ENCODE peak calls at places on chromosomes 13 and 19, in four cellular contexts. M is A549, H is esophagus squamous epithelium, K is transverse colon. J is an unnamed sample.

GRCh38 chr13:20923272-20923671 is 20.7 kb upstream of the XPO4 start:
- DNase-seq in K (no peak), M (no peak), H (no peak), J (no peak)

GRCh38 chr19:10152100-10152499 is 32.4 kb upstream of the EIF3G start:
- DNase-seq in K (no peak), H (no peak), M (no peak), J (no peak)

GRCh38 chr13:75405976-75406703 is 75.8 kb downstream of the TBC1D4 start:
- DNase-seq in H (no peak), K (no peak), M (no peak), J (no peak)

GRCh38 chr19:19004144-19004543 is 29.2 kb downstream of the SUGP2 start:
- DNase-seq in M (no peak), K (no peak), H (no peak), J (no peak)

GRCh38 chr13:48265217-48265815 is 32.3 kb downstream of the ITM2B start:
- DNase-seq in K (peak), H (no peak), M (no peak), J (no peak)

GRCh38 chr13:33624740-33625139 is 193.2 kb upstream of the RFC3 start:
- DNase-seq in K (no peak), M (no peak), H (no peak), J (no peak)

GRCh38 chr13:85771856-85772255 is 27.4 kb downstream of the SLITRK6 start:
- DNase-seq in M (no peak), K (no peak), H (no peak), J (no peak)

GRCh38 chr13:21853779-21854178 is 182.9 kb downstream of the FGF9 start:
- DNase-seq in M (no peak), K (no peak), H (no peak), J (no peak)

GRCh38 chr13:96960379-96960778 is 33.9 kb downstream of the OXGR1 start:
- DNase-seq in M (no peak), K (no peak), H (no peak), J (no peak)

GRCh38 chr13:36706755-36707154 is 32.9 kb downstream of the SERTM1 start:
- DNase-seq in H (no peak), M (no peak), K (no peak), J (no peak)

GRCh38 chr13:108895220-108895704 is 265.9 kb downstream of the MYO16 start:
- DNase-seq in K (no peak), H (no peak), M (peak), J (no peak)

GRCh38 chr13:55464222-55464621 is 1676.5 kb upstream of the PRR20A start:
- DNase-seq in K (no peak), H (no peak), M (no peak), J (no peak)

GRCh38 chr13:97256343-97256783 is 34.2 kb downstream of the MBNL2 start:
- DNase-seq in M (peak), K (no peak), H (no peak), J (no peak)

GRCh38 chr19:23118400-23118799 is 1.6 kb downstream of the ZNF730 start:
- DNase-seq in K (no peak), M (no peak), H (no peak), J (no peak)

GRCh38 chr19:15173746-15174404 is 26.9 kb downstream of the NOTCH3 start:
- DNase-seq in K (no peak), H (no peak), M (no peak), J (no peak)

GRCh38 chr19:2037676-2038255 is 13.3 kb downstream of the MKNK2 start:
- DNase-seq in M (no peak), H (no peak), K (no peak), J (no peak)

GRCh38 chr19:4452230-4452990 is 5.2 kb downstream of the UBXN6 start:
- DNase-seq in K (no peak), M (no peak), H (no peak), J (no peak)

GRCh38 chr13:35283856-35284255 is 192.6 kb downstream of the MAB21L1 start:
- DNase-seq in H (no peak), M (peak), K (peak), J (no peak)

GRCh38 chr19:50497030-50497420 is 14.0 kb downstream of the JOSD2 start:
- DNase-seq in K (no peak), M (no peak), H (no peak), J (no peak)

GRCh38 chr19:11494634-11495285 is 10.9 kb downstream of the ZNF653 start:
- DNase-seq in M (no peak), K (no peak), H (no peak), J (no peak)

GRCh38 chr13:99909836-99910619 is 61.5 kb downstream of the ZIC5 start:
- DNase-seq in M (no peak), H (no peak), K (no peak), J (peak)

GRCh38 chr19:492091-492531 is 4.2 kb upstream of the MADCAM1 start:
- DNase-seq in M (no peak), K (no peak), H (no peak), J (no peak)

GRCh38 chr19:3310711-3311110 is 55.7 kb upstream of the NFIC start:
- DNase-seq in M (no peak), H (no peak), K (no peak), J (no peak)

GRCh38 chr13:49023441-49023840 is 47.7 kb downstream of the FNDC3A start:
- DNase-seq in H (no peak), M (peak), K (no peak), J (no peak)

GRCh38 chr13:43905435-43906031 is 25.8 kb downstream of the LACC1 start:
- DNase-seq in K (no peak), H (no peak), M (peak), J (no peak)

GRCh38 chr13:50037788-50038187 is 22.5 kb downstream of the KCNRG start:
- DNase-seq in H (no peak), K (no peak), M (no peak), J (no peak)

GRCh38 chr13:99425485-99426341 is 75.6 kb upstream of the TM9SF2 start:
- DNase-seq in M (no peak), H (peak), K (peak), J (peak)

GRCh38 chr13:20360041-20360491 is 127.9 kb upstream of the GJB6 start:
- DNase-seq in H (no peak), K (no peak), M (peak), J (no peak)

DNA sequence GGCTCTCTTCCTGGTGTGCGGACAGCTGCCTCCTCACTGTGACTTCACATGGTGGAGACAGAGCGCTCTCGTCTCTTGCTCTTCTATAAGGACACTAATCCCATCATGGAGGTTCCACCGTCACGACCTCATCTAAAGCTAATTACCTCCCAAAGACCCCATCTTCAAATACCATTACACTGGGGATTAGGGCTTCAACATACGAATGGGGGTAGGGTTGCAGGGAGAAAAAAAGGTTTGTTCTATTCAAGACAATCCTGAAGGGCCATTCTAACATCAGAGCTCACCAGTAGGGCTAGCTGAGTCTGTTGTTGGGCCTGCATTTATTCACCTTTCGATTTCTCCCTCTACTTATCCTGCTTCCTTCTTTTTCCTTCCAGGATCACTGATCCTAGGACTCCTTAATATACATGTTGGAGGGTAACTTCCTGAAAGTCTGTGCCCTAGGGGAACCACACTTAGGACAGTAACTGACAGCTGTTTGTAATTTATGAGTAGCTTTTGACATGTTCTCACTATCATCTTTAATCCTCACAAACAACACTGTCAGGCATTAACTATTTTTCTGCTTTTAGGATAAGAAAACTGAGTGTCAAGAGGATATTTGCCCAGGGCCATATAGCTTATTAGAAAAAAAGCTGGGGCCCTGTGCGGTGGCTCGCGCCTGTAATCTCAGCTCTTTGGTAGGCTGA is 18.8 kb upstream of the GTF2F2 start:
- DNase-seq in K (no peak), M (no peak), H (no peak), J (no peak)
- H3K4me3 ChIP-seq in K (no peak), M (no peak), H (no peak), J (no peak)

GRCh38 chr13:111429064-111429558 is 108.7 kb downstream of the TEX29 start:
- DNase-seq in H (no peak), K (peak), M (peak), J (no peak)

GRCh38 chr13:111434578-111435159 is 114.2 kb downstream of the TEX29 start:
- DNase-seq in M (no peak), H (no peak), K (no peak), J (no peak)

GRCh38 chr13:111425326-111425725 is 104.9 kb downstream of the TEX29 start:
- DNase-seq in M (no peak), H (no peak), K (no peak), J (no peak)

GRCh38 chr13:111436446-111436845 is 116.0 kb downstream of the TEX29 start:
- DNase-seq in H (no peak), M (no peak), K (no peak), J (no peak)

DNA sequence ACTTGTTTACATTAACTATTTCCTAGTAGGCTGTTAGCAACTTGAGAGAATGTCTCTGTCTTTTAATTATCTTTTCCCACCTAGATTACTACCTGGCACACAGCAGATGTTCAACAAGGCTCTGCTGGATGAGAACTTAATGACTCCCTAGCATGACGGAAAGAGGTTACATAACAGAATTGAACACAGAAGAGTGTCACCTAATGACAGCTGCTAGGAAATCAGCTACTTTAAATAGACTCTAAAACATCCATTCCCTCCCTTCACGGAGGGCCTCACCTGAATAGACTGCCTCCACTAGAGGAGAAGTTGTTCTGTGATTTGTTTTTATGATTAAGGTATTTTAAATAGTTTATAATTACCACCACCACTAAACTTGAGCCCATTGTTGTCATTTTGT is 110.8 kb downstream of the TEX29 start:
- DNase-seq in M (no peak), K (no peak), H (no peak), J (no peak)
- TF ChIP-seq POLR2A in M (no peak), K (no peak), H (no peak), J (no peak)

DNA sequence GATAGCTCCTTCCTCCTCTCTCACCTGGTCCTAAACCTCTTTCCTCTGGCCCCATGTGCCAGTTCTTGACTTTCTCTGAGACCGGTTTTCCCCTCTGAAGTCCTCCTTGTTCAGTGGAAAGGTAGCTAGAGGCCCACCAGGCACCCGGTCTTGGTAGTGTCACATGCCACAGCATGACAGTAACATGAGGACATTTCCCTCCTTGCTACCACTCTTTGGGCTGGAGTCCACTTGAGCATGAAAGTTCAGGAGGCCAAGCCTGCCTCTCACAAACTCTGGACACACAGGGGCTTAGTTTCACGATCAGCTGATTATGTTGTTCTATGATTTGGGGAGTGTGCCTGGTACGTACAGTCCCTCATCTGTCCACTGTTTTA is 45.6 kb downstream of the NFIX start:
- DNase-seq in H (no peak), M (no peak), K (no peak), J (no peak)
- H3K4me3 ChIP-seq in H (no peak), M (no peak), K (no peak), J (no peak)

GRCh38 chr19:58498316-58499020 is 13.3 kb downstream of the SLC27A5 start:
- DNase-seq in H (no peak), K (no peak), M (no peak), J (no peak)

GRCh38 chr19:58497634-58498170 is 14.1 kb downstream of the SLC27A5 start:
- DNase-seq in K (no peak), H (no peak), M (no peak), J (no peak)

GRCh38 chr19:58500242-58500641 is 11.6 kb downstream of the SLC27A5 start:
- DNase-seq in M (no peak), H (no peak), K (no peak), J (no peak)

GRCh38 chr19:58499021-58499927 is 12.5 kb downstream of the SLC27A5 start:
- DNase-seq in H (peak), M (peak), K (peak), J (peak)
- TF ChIP-seq POLR2A in H (no peak), M (peak), K (peak), J (no peak)

DNA sequence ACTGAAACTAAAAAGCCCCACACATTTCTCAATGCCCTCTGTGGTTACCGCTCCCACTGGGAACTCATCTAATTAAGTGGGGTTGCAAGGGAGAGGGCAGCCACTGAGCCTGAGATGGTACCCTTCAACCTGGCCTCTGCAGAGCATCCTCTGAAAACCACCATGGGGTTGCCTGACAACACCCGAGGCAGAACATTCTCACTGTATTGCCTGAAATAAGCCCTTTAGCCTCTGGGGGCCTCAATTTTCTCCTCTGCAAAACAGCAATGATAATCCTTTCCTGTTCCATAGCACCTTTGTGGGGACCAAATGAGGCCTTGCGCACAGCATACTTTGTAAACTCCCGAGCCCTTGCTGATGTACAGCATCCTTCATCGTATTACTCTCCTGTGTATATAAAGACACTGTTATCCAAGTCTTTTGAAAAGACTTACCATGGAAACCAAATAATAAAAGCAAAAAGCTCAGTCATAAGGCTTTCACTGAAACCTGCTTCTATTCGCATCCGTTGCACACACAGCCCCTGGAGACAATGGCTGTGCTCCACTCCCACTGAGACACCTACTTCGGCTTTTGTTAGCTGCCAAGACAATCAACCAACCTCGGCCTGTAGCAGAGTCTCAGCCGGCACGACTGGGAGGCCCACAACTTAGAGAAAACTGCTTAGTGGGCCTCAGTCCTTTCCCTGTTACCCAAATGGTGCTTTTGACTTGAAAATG is 276.0 kb downstream of the FOXO1 start:
- DNase-seq in K (no peak), M (no peak), H (no peak), J (no peak)
- H3K4me3 ChIP-seq in K (no peak), M (no peak), H (no peak), J (no peak)

GRCh38 chr19:48613024-48613851 is 1.6 kb downstream of the FAM83E start:
- DNase-seq in H (no peak), M (no peak), K (peak), J (peak)

GRCh38 chr19:48613852-48614435 is 932 bp downstream of the FAM83E start:
- DNase-seq in M (no peak), K (no peak), H (no peak), J (no peak)

GRCh38 chr19:48615145-48616040 is 517 bp upstream of the FAM83E start:
- DNase-seq in K (no peak), H (no peak), M (no peak), J (no peak)

GRCh38 chr19:48616041-48616436 is 1.2 kb upstream of the FAM83E start:
- DNase-seq in H (no peak), M (no peak), K (no peak), J (no peak)

DNA sequence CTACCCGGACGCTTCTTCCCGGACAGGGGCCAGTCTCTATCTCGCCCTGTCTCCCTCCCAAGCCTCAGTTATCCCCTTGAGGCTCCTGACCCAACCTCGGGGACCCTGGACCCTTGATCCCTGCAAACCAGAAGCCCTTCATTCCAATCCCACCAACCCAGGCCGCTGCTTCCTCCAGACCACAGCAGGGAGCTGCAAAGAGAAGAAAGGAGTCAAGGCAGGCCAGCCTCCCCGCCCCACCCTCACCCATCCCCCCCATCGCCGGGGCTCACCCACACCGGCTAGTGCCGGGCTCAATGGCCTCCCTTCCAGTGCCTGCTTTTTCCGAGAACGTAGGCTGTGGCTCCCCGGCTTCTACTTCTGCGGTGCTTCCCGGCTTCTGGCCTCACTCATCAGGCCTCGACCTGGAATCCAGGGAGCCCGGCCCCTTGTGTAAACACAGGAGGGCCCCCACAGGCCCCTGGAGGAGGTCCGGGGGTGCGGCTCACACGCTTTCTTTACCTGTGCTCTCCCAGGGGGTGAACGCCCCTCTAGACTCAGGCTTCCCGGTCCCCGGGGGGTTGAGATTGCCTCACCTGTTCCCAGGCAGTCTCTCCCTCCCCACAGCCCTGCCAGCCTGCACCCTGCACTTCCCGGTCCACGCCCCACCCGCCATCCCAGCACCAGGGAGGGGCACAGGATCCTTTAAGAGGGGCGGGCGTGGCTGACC is at the start of gene FAM83E:
- DNase-seq in M (peak), K (peak), H (no peak), J (peak)
- TF ChIP-seq POLR2A in M (peak), K (peak), H (no peak), J (no peak)

J was measured in stomach.